ENCODE peak calls at places on chromosomes 11 and 22, in eight cellular contexts. L, P, W, Q, G, U, Z and B are unnamed samples.

GRCh38 chr11:70225629-70226582 is 22.8 kb downstream of the FADD start:
- DNase-seq in W (no peak), L (peak; percentile 46), Z (no peak), Q (peak; percentile 38), U (no peak), G (no peak), P (no peak), B (no peak)

GRCh38 chr11:72552399-72552910 is 118.1 kb upstream of the CLPB start:
- DNase-seq in W (no peak), Q (no peak), P (peak; percentile 24), L (no peak), U (no peak), G (no peak), Z (peak; percentile 21), B (no peak)

GRCh38 chr11:112132737-112133136 is 31.2 kb downstream of the IL18 start:
- DNase-seq in W (no peak), G (no peak), P (no peak), U (no peak), L (no peak), Z (no peak), Q (no peak), B (no peak)

GRCh38 chr11:2313051-2313951 is 11.5 kb downstream of the TSPAN32 start:
- DNase-seq in W (no peak), L (no peak), G (no peak), U (no peak), Z (no peak), P (no peak), Q (no peak), B (no peak)

GRCh38 chr11:22670803-22671202 is 4.4 kb downstream of the GAS2 start:
- DNase-seq in G (no peak), Z (no peak), U (peak; percentile 9), L (no peak), Q (peak; percentile 49), W (no peak), P (no peak), B (peak; percentile 32)

GRCh38 chr11:112453601-112454577 is 193.2 kb upstream of the PLET1 start:
- DNase-seq in W (peak; percentile 12), P (peak; percentile 21), Q (peak; percentile 38), U (no peak), Z (no peak), L (peak; percentile 67), G (no peak), B (peak; percentile 40)

GRCh38 chr11:69878144-69878883 is 59.1 kb upstream of the FGF3 start:
- DNase-seq in L (no peak), P (no peak), Q (no peak), U (no peak), Z (no peak), W (no peak), G (no peak), B (no peak)

GRCh38 chr22:47634342-47634741 is 871.9 kb downstream of the TBC1D22A start:
- DNase-seq in P (no peak), W (no peak), Q (no peak), Z (no peak), G (no peak), L (no peak), U (no peak), B (no peak)

GRCh38 chr22:29205598-29206371 is at the start of gene EMID1:
- DNase-seq in U (peak; percentile 76), P (no peak), Z (no peak), L (peak; percentile 73), G (peak; percentile 67), Q (peak; percentile 16), W (no peak), B (peak; percentile 87)

GRCh38 chr11:124745835-124746620 is 6.0 kb downstream of the VSIG2 start:
- DNase-seq in Z (no peak), W (no peak), G (no peak), L (no peak), Q (no peak), P (no peak), U (no peak), B (peak; percentile 77)
- TF ChIP-seq CTCF in Z (peak; percentile 42), W (peak; percentile 52), G (peak; percentile 56), L (no peak), Q (no peak), P (peak; percentile 24), U (peak; percentile 36), B (peak; percentile 53)

DNA sequence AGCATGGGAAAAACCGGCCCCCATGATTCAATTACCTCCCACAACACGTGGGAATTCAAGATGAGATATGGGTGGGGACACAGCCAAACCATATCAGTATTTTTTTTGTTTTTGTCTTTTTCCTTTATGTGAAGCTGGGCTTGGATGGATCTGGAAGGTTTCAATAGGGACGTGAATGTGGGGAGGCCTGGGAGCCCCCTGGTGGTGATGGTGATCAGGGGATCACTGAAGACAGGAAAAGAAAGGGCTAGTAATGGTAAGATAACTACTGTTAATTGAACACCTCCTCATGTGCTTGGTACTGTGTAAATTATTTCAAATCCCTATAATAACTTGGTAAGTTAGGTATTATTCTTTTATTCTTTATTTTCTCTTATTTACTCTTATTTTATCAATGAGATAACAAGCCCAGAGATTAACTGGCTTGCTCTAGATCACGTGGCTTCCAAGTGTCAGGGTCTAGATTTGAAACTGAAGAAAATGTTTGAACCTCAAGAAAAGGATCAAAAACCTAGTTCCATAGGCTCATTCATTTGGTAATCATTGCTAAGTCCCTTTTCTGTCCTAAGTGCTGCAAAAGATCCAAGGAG is 364.2 kb downstream of the TENM4 start:
- DNase-seq in W (peak; percentile 48), L (peak; percentile 65), Z (no peak), Q (peak; percentile 59), P (peak; percentile 52), U (no peak), G (no peak), B (no peak)
- TF ChIP-seq CTCF in W (peak; percentile 66), L (peak; percentile 82), Z (peak; percentile 82), Q (peak; percentile 68), P (peak; percentile 77), U (peak; percentile 70), G (peak; percentile 75), B (peak; percentile 52)

GRCh38 chr22:43481528-43482309 is 69.9 kb downstream of the MPPED1 start:
- DNase-seq in G (no peak), P (no peak), Z (no peak), L (peak; percentile 51), W (no peak), Q (no peak), U (peak; percentile 10), B (peak; percentile 48)
- TF ChIP-seq CTCF in G (peak; percentile 39), P (no peak), Z (peak; percentile 29), L (peak; percentile 72), W (peak; percentile 38), Q (no peak), U (no peak), B (peak; percentile 13)

DNA sequence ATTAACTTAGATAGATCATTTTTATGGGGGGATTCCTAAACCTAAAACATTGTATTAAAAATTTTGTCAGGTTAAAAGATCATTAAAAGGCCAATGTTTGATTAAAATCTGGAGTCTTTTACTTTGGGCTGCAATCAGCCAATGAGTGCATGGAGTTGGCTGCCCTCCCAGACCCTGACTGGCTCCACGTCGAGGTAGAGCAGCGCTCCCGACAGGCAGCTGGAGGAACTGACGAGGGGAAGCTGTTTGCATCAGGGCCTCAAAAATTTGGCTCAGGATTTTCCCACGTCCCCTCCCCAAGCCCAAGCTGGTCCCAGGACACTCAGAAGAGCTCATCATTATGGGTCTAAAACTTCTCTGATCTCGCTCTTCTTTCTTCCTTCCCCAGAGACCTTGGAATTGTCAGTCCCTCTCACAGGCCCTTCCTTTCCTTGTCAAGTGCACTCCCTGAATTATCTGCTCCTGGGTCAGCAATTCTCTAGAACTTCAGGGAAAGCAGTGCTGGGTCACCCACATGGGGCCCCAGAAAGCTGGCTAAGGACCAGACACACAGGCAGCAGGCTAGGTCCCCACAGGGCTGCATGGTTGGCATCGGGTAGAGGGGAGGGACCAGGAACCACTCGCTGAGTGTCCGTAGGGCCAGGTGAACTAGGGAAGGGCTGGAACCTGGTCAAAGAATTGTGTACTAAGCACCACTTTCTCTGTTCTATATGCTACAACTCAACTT is 119.6 kb upstream of the IGLL5 start:
- DNase-seq in U (no peak), Q (no peak), Z (no peak), L (no peak), W (no peak), P (no peak), G (no peak), B (no peak)
- TF ChIP-seq CTCF in U (peak; percentile 41), Q (peak; percentile 36), Z (peak; percentile 17), L (peak; percentile 13), W (no peak), P (no peak), G (peak; percentile 4), B (no peak)

DNA sequence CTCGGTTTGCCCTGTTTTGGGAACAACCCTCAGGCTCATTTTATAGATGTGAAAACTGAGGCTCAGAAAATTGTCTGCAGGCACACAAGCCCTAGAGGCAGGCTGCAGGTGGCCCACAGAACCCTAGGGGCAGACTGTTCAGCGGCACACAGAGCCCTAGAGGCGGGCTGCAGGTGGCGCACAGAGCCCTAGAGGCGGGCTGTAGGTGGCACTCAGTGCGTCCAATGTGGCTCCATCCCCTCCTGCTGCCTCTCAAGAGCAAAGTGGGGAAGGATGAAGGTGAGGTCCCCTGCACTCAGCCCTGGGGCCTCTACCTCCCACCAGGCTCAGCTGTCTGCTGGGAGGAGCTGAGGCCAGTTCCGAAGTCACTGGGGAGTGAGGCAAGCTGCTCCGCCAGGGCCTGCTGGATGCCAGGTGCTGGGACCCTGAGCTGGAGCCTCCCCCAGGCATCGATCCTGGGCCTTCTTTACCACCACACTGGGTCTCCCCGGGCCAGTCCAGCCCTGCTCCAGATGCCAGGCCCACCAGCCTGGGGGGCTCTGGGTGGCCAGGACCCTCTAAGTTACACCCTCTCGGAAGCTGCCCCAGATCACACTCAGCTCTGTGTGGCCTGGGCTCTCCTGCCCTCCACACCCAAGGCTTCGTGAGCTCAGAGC is 2.3 kb downstream of the ACY3 start:
- DNase-seq in G (peak; percentile 85), U (peak; percentile 57), Z (no peak), L (no peak), P (no peak), W (no peak), Q (no peak), B (peak; percentile 77)
- TF ChIP-seq CTCF in G (peak; percentile 90), U (peak; percentile 14), Z (peak; percentile 29), L (peak; percentile 42), P (no peak), W (peak; percentile 40), Q (no peak), B (peak; percentile 63)

GRCh38 chr22:24445481-24446290 is 18.3 kb downstream of the ADORA2A start:
- DNase-seq in Q (no peak), U (no peak), W (no peak), P (no peak), Z (no peak), L (peak; percentile 79), G (no peak), B (peak; percentile 39)

GRCh38 chr22:24444251-24444650 is 16.9 kb downstream of the ADORA2A start:
- DNase-seq in W (no peak), Q (no peak), U (no peak), Z (no peak), L (no peak), P (no peak), G (no peak), B (no peak)

GRCh38 chr22:24446291-24446611 is 18.9 kb downstream of the ADORA2A start:
- DNase-seq in Q (no peak), P (no peak), U (no peak), W (no peak), L (no peak), Z (no peak), G (no peak), B (no peak)

GRCh38 chr22:24443668-24444067 is 16.3 kb downstream of the ADORA2A start:
- DNase-seq in Z (no peak), U (no peak), W (no peak), Q (no peak), P (no peak), G (no peak), L (no peak), B (no peak)

GRCh38 chr22:24444729-24445466 is 17.5 kb downstream of the ADORA2A start:
- DNase-seq in Z (no peak), Q (no peak), P (no peak), W (no peak), U (peak; percentile 25), L (peak; percentile 80), G (no peak), B (no peak)
- TF ChIP-seq CTCF in Z (no peak), Q (no peak), P (no peak), W (no peak), U (no peak), L (no peak), G (no peak), B (no peak)